ENCODE peak calls at places on chromosomes 1 and 21, in four cellular contexts. One of them, this sample, is unnamed.
A peak's percentile ranks its signal among the peaks of the same experiment; 100 is the strongest.

GRCh38 chr1:234987415-234988159 is 141.1 kb downstream of the TOMM20 start:
- DNase-seq in GM23248: peak; percentile 84
- DNase-seq in HCT116: no peak
- DNase-seq in effector memory CD4-positive, alpha-beta T cell: no peak
- DNase-seq in this sample: no peak

GRCh38 chr21:40809673-40810072 is 37.3 kb downstream of the DSCAM start:
- DNase-seq in effector memory CD4-positive, alpha-beta T cell: no peak
- DNase-seq in GM23248: peak; percentile 0
- DNase-seq in HCT116: no peak
- DNase-seq in this sample: no peak

GRCh38 chr1:153493343-153493960 is 33.0 kb upstream of the S100A7 start:
- DNase-seq in effector memory CD4-positive, alpha-beta T cell: no peak
- DNase-seq in GM23248: no peak
- DNase-seq in HCT116: no peak
- DNase-seq in this sample: no peak

GRCh38 chr1:64320899-64321624 is 117.6 kb downstream of the UBE2U start:
- DNase-seq in HCT116: no peak
- DNase-seq in GM23248: no peak
- DNase-seq in effector memory CD4-positive, alpha-beta T cell: no peak
- DNase-seq in this sample: no peak

GRCh38 chr1:239976130-239976968 is 115.3 kb upstream of the FMN2 start:
- DNase-seq in HCT116: peak; percentile 22
- DNase-seq in effector memory CD4-positive, alpha-beta T cell: peak; percentile 4
- DNase-seq in GM23248: peak; percentile 69
- DNase-seq in this sample: peak; percentile 43

GRCh38 chr21:15558884-15559283 is 170.9 kb upstream of the USP25 start:
- DNase-seq in HCT116: no peak
- DNase-seq in GM23248: no peak
- DNase-seq in effector memory CD4-positive, alpha-beta T cell: no peak
- DNase-seq in this sample: no peak

GRCh38 chr1:194870860-194871259 is 1684.4 kb upstream of the B3GALT2 start:
- DNase-seq in GM23248: no peak
- DNase-seq in effector memory CD4-positive, alpha-beta T cell: no peak
- DNase-seq in HCT116: no peak
- DNase-seq in this sample: no peak

GRCh38 chr1:207866471-207867135 is 44.3 kb downstream of the CD34 start:
- DNase-seq in GM23248: peak; percentile 54
- DNase-seq in effector memory CD4-positive, alpha-beta T cell: no peak
- DNase-seq in HCT116: no peak
- DNase-seq in this sample: no peak

GRCh38 chr1:38489844-38490270 is 369.7 kb downstream of the RRAGC start:
- DNase-seq in GM23248: peak; percentile 18
- DNase-seq in HCT116: peak; percentile 64
- DNase-seq in effector memory CD4-positive, alpha-beta T cell: no peak
- DNase-seq in this sample: peak; percentile 97

GRCh38 chr1:17789926-17790325 is 34.8 kb downstream of the ACTL8 start:
- DNase-seq in effector memory CD4-positive, alpha-beta T cell: no peak
- DNase-seq in GM23248: no peak
- DNase-seq in HCT116: no peak
- DNase-seq in this sample: no peak

GRCh38 chr1:206580438-206581113 is 31.7 kb downstream of the EIF2D start:
- DNase-seq in effector memory CD4-positive, alpha-beta T cell: no peak
- DNase-seq in HCT116: no peak
- DNase-seq in GM23248: no peak
- DNase-seq in this sample: no peak

GRCh38 chr1:21871943-21872342 is 59.9 kb downstream of the LDLRAD2 start:
- DNase-seq in effector memory CD4-positive, alpha-beta T cell: no peak
- DNase-seq in GM23248: no peak
- DNase-seq in HCT116: no peak
- DNase-seq in this sample: no peak

GRCh38 chr21:21076051-21076450 is 77.8 kb downstream of the NCAM2 start:
- DNase-seq in GM23248: no peak
- DNase-seq in HCT116: no peak
- DNase-seq in effector memory CD4-positive, alpha-beta T cell: no peak
- DNase-seq in this sample: no peak

GRCh38 chr1:211476200-211476849 is 15.6 kb downstream of the RD3 start:
- DNase-seq in HCT116: peak; percentile 51
- DNase-seq in effector memory CD4-positive, alpha-beta T cell: peak; percentile 40
- DNase-seq in GM23248: peak; percentile 85
- DNase-seq in this sample: peak; percentile 43

GRCh38 chr21:44892536-44893277 is 19.2 kb upstream of the PTTG1IP start:
- DNase-seq in effector memory CD4-positive, alpha-beta T cell: peak; percentile 62
- DNase-seq in GM23248: peak; percentile 71
- DNase-seq in HCT116: peak; percentile 26
- DNase-seq in this sample: no peak
- H3K4me1 ChIP-seq in effector memory CD4-positive, alpha-beta T cell: peaks cover 6% of the 10 kb centered on the region
- H3K4me1 ChIP-seq in GM23248: no peaks in the 10 kb centered on the region
- H3K4me1 ChIP-seq in HCT116: no peaks in the 10 kb centered on the region
- H3K4me1 ChIP-seq in this sample: peaks cover 3% of the 10 kb centered on the region

GRCh38 chr1:243748706-243749283 is 101.2 kb downstream of the AKT3 start:
- DNase-seq in effector memory CD4-positive, alpha-beta T cell: no peak
- DNase-seq in HCT116: peak; percentile 63
- DNase-seq in GM23248: peak; percentile 88
- DNase-seq in this sample: no peak

GRCh38 chr1:243754348-243754747 is 95.7 kb downstream of the AKT3 start:
- DNase-seq in HCT116: no peak
- DNase-seq in effector memory CD4-positive, alpha-beta T cell: no peak
- DNase-seq in GM23248: no peak
- DNase-seq in this sample: no peak

GRCh38 chr1:243748227-243748626 is 101.8 kb downstream of the AKT3 start:
- DNase-seq in GM23248: no peak
- DNase-seq in HCT116: no peak
- DNase-seq in effector memory CD4-positive, alpha-beta T cell: no peak
- DNase-seq in this sample: no peak

GRCh38 chr1:243746736-243747135 is 103.3 kb downstream of the AKT3 start:
- DNase-seq in HCT116: no peak
- DNase-seq in GM23248: no peak
- DNase-seq in effector memory CD4-positive, alpha-beta T cell: no peak
- DNase-seq in this sample: no peak

GRCh38 chr1:243751506-243751905 is 98.5 kb downstream of the AKT3 start:
- DNase-seq in GM23248: no peak
- DNase-seq in effector memory CD4-positive, alpha-beta T cell: no peak
- DNase-seq in HCT116: no peak
- DNase-seq in this sample: no peak
- H3K27ac ChIP-seq in GM23248: no peak overlapping the region
- H3K27ac ChIP-seq in effector memory CD4-positive, alpha-beta T cell: no peak overlapping the region
- H3K27ac ChIP-seq in HCT116: no peak overlapping the region
- H3K27ac ChIP-seq in this sample: no peak overlapping the region

GRCh38 chr1:13792429-13792828 is 92.4 kb downstream of the PRDM2 start:
- DNase-seq in effector memory CD4-positive, alpha-beta T cell: no peak
- DNase-seq in GM23248: peak; percentile 86
- DNase-seq in HCT116: no peak
- DNase-seq in this sample: no peak

GRCh38 chr1:13784971-13785370 is 85.0 kb downstream of the PRDM2 start:
- DNase-seq in GM23248: peak; percentile 57
- DNase-seq in HCT116: no peak
- DNase-seq in effector memory CD4-positive, alpha-beta T cell: no peak
- DNase-seq in this sample: no peak

GRCh38 chr1:13786541-13786940 is 86.6 kb downstream of the PRDM2 start:
- DNase-seq in effector memory CD4-positive, alpha-beta T cell: no peak
- DNase-seq in GM23248: no peak
- DNase-seq in HCT116: no peak
- DNase-seq in this sample: no peak

GRCh38 chr1:13790290-13791035 is 90.5 kb downstream of the PRDM2 start:
- DNase-seq in HCT116: no peak
- DNase-seq in effector memory CD4-positive, alpha-beta T cell: no peak
- DNase-seq in GM23248: no peak
- DNase-seq in this sample: no peak

DNA sequence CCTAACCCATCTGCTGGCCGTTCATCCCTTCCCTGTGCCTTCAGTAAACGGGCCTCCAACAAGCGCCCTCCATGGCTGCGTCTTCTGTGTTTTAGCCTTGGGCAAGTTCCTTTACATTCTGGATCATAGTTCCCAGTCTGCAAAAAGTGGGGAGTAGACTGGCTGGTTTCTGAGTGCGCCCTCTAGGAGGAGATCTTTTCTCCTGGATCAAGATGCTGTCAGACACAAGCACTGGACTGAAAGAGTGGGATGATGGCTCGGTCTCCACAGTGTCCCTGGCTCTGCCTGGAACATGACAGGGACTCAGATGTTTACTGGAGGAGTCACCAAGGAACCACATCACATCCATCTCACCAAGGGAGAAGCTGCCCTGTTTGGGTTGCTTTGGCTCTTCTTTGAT is 88.8 kb downstream of the PRDM2 start:
- DNase-seq in GM23248: no peak
- DNase-seq in HCT116: no peak
- DNase-seq in effector memory CD4-positive, alpha-beta T cell: no peak
- DNase-seq in this sample: no peak
- H3K36me3 ChIP-seq in GM23248: peaks cover 15% of the 10 kb centered on the region
- H3K36me3 ChIP-seq in HCT116: peaks cover 4% of the 10 kb centered on the region
- H3K36me3 ChIP-seq in effector memory CD4-positive, alpha-beta T cell: peaks cover 51% of the 10 kb centered on the region
- H3K36me3 ChIP-seq in this sample: no peaks in the 10 kb centered on the region

DNA sequence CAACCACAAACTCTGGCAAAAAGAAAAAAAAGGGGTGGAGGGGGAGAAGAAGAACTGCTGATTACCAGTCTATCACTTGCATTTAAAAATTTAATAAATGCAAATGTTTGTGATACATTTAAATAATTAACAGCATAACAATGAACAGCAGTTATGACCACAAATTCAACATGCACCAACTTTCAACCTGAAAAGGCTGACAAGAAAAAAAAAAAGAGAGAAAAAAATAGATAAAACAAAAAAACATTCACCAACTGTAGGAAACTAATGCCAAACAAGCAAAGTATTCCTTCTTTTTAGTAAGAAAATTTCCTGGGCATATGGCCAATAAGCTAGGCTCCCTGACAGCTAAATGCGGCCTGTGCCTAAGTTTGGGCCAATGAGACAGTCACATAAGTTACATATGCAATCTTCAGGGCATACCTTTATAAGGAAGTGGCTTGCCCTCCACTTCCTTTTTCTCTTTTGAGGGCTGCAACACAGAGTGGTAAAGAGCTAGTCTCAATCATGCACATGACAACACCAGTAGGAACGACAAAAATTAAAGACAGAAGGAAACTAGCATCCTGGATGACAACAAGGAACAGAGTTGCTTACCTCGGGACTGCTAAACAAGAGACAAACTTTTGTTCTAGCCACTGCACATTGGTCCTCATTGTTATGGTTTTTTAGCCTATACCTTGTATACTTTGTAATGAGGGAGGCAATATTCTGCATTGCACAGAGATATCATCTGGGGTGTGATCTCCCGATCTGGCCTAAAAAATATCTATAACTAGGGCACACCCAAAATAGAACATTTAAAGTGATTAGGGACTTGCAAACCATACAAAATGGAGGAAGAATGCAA is 24.2 kb upstream of the PHTF1 start:
- DNase-seq in effector memory CD4-positive, alpha-beta T cell: peak; percentile 33
- DNase-seq in HCT116: no peak
- DNase-seq in GM23248: peak; percentile 63
- DNase-seq in this sample: no peak
- H3K4me1 ChIP-seq in effector memory CD4-positive, alpha-beta T cell: peaks cover 64% of the 10 kb centered on the region
- H3K4me1 ChIP-seq in HCT116: peaks cover 12% of the 10 kb centered on the region
- H3K4me1 ChIP-seq in GM23248: peaks cover 38% of the 10 kb centered on the region
- H3K4me1 ChIP-seq in this sample: no peaks in the 10 kb centered on the region